ENCODE peak calls at places on chromosomes 7 and 10, in seven cellular contexts. J, V, C, Q, X, Z and L are unnamed samples.

GRCh38 chr7:36852931-36853330 is 128.6 kb upstream of the AOAH start:
- DNase-seq in X (no peak), Q (no peak), V (no peak), Z (no peak), C (no peak), J (no peak), L (no peak)

GRCh38 chr10:37263304-37263703 is 137.9 kb downstream of the ANKRD30A start:
- DNase-seq in Z (no peak), J (no peak), C (no peak), V (no peak), Q (no peak), X (peak), L (no peak)

GRCh38 chr10:101817542-101818118 is 614 bp downstream of the OGA start:
- DNase-seq in C (peak), J (no peak), X (peak), Z (peak), Q (peak), V (peak), L (peak)

GRCh38 chr10:85995791-85996190 is 370.8 kb downstream of the GRID1 start:
- DNase-seq in V (no peak), X (peak), J (no peak), Z (no peak), Q (no peak), C (no peak), L (no peak)

GRCh38 chr7:43522406-43523156 is 60.3 kb upstream of the STK17A start:
- DNase-seq in Z (no peak), C (no peak), V (no peak), X (no peak), Q (no peak), J (no peak), L (no peak)

GRCh38 chr7:158524749-158525635 is 62.6 kb downstream of the PTPRN2 start:
- DNase-seq in C (no peak), Q (no peak), X (no peak), J (no peak), Z (no peak), V (no peak), L (no peak)

GRCh38 chr7:99340659-99341058 is 15.0 kb downstream of the ARPC1A start:
- DNase-seq in Q (no peak), X (no peak), J (no peak), C (no peak), V (no peak), Z (no peak), L (no peak)

GRCh38 chr10:132320776-132321469 is 11.1 kb upstream of the LRRC27 start:
- DNase-seq in Q (no peak), V (no peak), X (peak), J (no peak), Z (peak), C (no peak), L (no peak)

GRCh38 chr10:97483526-97483925 is 14.7 kb downstream of the MMS19 start:
- DNase-seq in C (no peak), X (no peak), J (no peak), Z (no peak), V (no peak), Q (no peak), L (no peak)

GRCh38 chr7:111429781-111430180 is 132.5 kb downstream of the IMMP2L start:
- DNase-seq in C (no peak), J (no peak), V (no peak), Q (no peak), X (no peak), Z (no peak), L (no peak)

GRCh38 chr7:66514050-66514449 is 114.6 kb upstream of the KCTD7 start:
- DNase-seq in C (no peak), V (no peak), J (no peak), Q (no peak), X (no peak), Z (no peak), L (no peak)

GRCh38 chr10:82887488-82887887 is 1012.5 kb downstream of the NRG3 start:
- DNase-seq in Z (no peak), V (no peak), J (no peak), X (no peak), Q (no peak), C (no peak), L (no peak)

GRCh38 chr7:111775205-111775604 is 212.9 kb upstream of the IMMP2L start:
- DNase-seq in J (no peak), V (no peak), C (no peak), Q (no peak), X (no peak), Z (no peak), L (no peak)

GRCh38 chr7:1546274-1546908 is 9.6 kb downstream of the TMEM184A start:
- DNase-seq in C (no peak), Z (no peak), X (peak), J (no peak), Q (no peak), V (no peak), L (no peak)

GRCh38 chr7:81944103-81944502 is 174.3 kb upstream of the HGF start:
- DNase-seq in Z (no peak), C (no peak), X (no peak), Q (no peak), J (no peak), V (no peak), L (no peak)

GRCh38 chr10:3740157-3740871 is 44.7 kb downstream of the KLF6 start:
- DNase-seq in X (peak), C (no peak), V (no peak), Z (no peak), J (no peak), Q (no peak), L (no peak)

GRCh38 chr10:69457771-69458237 is 6.5 kb downstream of the TSPAN15 start:
- DNase-seq in C (no peak), J (no peak), Q (no peak), X (no peak), Z (peak), V (peak), L (no peak)

GRCh38 chr10:69455009-69455763 is 3.9 kb downstream of the TSPAN15 start:
- DNase-seq in Z (peak), C (no peak), J (no peak), V (peak), Q (no peak), X (no peak), L (no peak)

GRCh38 chr10:69459101-69459805 is 8.0 kb downstream of the TSPAN15 start:
- DNase-seq in Z (peak), X (no peak), Q (no peak), J (no peak), V (no peak), C (no peak), L (no peak)

GRCh38 chr10:69458426-69459100 is 7.3 kb downstream of the TSPAN15 start:
- DNase-seq in Q (peak), X (no peak), Z (peak), C (no peak), J (no peak), V (peak), L (no peak)

DNA sequence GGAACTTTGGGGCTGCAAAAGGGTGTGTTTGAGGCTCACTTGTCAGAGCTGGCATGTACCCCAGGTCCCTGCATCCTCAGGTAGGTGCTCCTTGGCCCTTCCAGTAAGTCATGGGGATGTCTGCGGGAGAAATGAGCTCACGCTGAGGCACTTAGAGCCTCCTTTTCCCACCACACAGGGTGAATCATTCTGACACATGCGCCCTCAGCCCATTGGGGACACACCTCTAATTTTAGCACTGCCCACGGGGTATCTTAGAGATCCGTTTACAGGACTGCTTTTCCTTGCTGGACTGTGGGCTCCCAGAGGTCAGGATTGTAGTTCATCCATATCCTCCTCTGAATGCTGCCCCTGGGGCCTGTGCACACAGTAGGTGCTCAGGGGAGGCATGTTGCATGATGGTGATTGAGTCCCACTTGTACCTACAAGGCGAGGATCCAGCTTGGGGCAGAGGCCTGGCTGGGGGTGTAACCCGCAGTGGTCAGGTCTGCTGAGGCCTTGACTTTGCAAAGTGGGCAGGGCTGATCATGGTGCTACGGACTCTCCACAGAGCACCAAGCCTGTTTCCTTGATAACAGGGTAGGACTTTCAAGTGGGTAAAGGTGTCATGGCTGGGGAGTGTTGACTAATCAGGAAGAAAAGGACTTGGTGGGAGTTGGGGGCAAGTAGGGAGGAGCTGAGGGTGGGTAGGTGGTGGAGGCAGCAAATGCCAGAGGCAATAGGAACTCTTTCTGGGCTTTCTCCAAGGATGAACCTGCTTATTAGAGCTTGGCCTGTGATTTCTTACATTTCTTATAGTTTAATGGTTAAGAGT is 5.8 kb downstream of the TSPAN15 start:
- DNase-seq in Q (no peak), X (no peak), V (peak), Z (peak), C (no peak), J (no peak), L (no peak)
- H3K27ac ChIP-seq in Q (peak), X (peak), V (peak), Z (peak), C (no peak), J (no peak), L (no peak)

DNA sequence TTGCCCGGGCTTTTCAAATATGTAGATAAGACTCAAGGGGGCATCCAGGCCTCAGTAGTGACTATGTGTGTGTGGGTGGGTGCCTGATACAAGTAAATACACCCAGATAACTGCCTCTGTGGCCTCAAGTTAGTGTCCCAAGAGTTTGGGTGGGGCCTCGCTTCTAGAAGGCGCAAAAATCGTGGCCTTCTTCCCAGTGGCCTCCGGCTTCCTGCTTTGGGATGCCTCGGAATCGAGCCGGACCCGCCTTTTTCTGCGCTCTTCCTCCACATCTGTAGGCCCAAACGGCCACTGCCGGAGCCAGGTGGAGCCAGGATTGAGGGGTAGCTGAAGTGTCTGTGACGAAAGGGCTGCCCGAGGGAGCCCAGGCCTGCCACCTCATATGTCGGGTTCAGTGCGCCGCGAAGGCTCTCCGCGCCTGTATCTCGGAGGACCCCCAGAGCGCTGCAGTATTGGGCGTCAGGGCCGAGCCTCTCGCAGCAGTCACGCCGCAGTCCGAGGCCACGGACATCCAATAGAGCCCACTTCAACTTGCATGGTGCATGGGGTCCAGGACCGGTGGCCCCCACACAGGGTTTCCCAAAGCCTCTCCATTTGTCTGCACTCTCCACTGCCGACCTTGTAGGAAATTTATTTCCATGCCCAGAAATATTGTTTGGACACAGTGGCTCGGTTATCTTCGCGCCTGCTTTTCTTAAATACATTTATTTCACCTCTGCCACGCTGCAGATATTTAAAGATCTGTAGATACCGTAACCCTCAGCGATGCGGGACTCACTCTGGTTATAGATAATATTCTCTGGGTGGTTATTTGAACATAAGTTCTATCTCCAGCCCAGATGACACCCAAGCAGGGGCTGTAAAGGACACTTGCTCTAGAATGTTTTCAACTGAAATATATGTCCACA is 4.8 kb upstream of the ZNF503 start:
- DNase-seq in J (no peak), Z (no peak), X (no peak), Q (no peak), V (no peak), C (no peak), L (no peak)
- H3K4me3 ChIP-seq in J (no peak), Z (no peak), X (no peak), Q (no peak), V (no peak), C (no peak), L (no peak)

GRCh38 chr7:140403878-140404564 is at the start of gene RAB19:
- DNase-seq in Q (no peak), Z (peak), V (no peak), X (no peak), C (no peak), J (peak), L (no peak)
- TF ChIP-seq POLR2A in Q (no peak), Z (no peak), V (no peak), X (no peak), C (no peak), J (peak), L (no peak)

DNA sequence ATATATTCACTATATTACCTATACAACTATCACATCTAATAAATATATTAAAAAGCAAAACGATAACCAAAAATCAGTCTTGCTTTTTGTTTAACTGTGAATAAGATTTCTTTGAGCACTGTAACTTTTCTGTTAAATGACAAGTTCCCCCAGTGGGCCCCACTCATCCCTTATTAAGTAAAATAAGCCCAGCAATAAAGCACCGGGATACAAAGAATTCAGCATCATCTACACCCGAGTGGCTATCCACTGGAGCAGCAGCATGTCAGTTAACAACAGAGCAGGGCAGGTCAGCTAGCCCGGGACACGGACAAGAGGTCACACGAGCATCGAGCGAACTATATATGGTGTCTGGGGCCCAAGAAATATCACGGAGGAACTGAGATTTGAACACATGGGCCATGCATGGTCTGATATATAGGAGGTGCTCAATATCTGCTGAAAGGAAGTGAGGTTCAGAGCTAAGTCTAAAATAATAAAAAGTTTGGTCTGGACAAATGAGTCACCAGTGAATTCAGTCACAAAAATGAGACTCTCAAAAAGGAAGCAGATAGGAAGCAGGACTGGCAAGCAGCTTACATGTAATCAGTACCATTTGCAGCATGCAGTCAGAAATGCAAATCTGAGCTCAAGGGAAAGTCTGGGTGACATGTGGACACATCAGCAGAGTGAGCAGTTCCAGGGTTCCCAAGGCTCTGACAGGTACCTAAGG is 4.1 kb downstream of the ERCC6 start:
- DNase-seq in V (no peak), C (no peak), Q (no peak), Z (no peak), J (no peak), X (no peak), L (no peak)
- H3K27ac ChIP-seq in V (no peak), C (no peak), Q (no peak), Z (peak), J (no peak), X (no peak), L (no peak)

DNA sequence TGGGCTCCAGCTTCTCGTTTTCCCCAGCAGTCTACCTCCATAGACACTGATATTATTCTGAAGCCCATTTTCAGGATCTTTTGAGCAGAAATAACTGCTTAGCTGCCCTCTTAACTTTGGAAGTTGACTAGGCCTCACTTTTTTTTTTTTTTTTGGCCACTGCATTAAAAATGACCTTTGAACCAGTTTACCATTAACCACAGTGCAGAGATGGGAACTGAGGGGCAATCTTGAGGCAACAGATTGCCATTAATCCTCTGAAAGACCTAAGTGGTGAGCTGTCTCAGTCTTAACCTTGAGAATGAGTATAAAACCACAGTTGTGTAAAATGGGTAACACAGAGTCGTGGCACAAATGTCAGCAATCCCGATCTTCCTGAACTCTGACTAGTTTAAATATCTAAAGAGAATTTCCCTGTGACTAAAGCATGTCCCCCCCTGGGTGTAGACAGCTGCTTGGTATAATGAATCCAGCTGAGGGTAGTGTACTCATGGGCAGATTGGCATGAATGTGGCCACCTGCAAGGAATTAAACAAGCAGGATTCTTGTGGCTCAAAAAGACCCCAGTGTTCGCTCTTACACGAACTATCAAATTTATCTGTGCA is 46.1 kb upstream of the FMC1 start:
- DNase-seq in C (no peak), Z (no peak), V (no peak), J (no peak), X (no peak), Q (no peak), L (no peak)
- H3K4me3 ChIP-seq in C (no peak), Z (no peak), V (no peak), J (no peak), X (no peak), Q (no peak), L (no peak)